ENCODE peak calls at places on chromosome 13, in ten cellular contexts. K, R, Z, X, J, Y, N, V, O and G are unnamed samples.

GRCh38 chr13:106755542-106755941 is 187.6 kb upstream of the ARGLU1 start:
- DNase-seq in O (no peak), Z (no peak), X (no peak), Y (no peak), V (no peak), N (no peak), R (no peak), K (no peak), J (no peak), G (no peak)

GRCh38 chr13:48493851-48494250 is 39.0 kb downstream of the RCBTB2 start:
- DNase-seq in X (no peak), O (no peak), V (no peak), N (peak), J (peak), Z (no peak), Y (no peak), R (no peak), K (peak), G (no peak)

GRCh38 chr13:42991892-42992584 is at the start of gene EPSTI1:
- DNase-seq in Z (peak), X (peak), J (peak), N (peak), Y (peak), O (no peak), R (no peak), K (peak), V (peak), G (peak)

GRCh38 chr13:102757006-102757405 is 16.6 kb downstream of the TEX30 start:
- DNase-seq in O (no peak), Y (no peak), V (no peak), R (no peak), K (no peak), X (no peak), N (no peak), Z (no peak), J (peak), G (no peak)

GRCh38 chr13:70623260-70623659 is 515.0 kb upstream of the KLHL1 start:
- DNase-seq in J (no peak), X (no peak), R (no peak), O (no peak), K (peak), N (peak), Y (peak), Z (peak), V (no peak), G (peak)

GRCh38 chr13:25300861-25301346 is 521 bp upstream of the NUP58 start:
- DNase-seq in R (no peak), X (peak), Z (no peak), J (no peak), Y (no peak), V (no peak), K (no peak), O (no peak), N (no peak), G (peak)

GRCh38 chr13:55538424-55538823 is 1602.3 kb upstream of the PRR20A start:
- DNase-seq in O (no peak), Y (no peak), N (no peak), X (no peak), K (no peak), R (no peak), J (no peak), V (no peak), Z (no peak), G (no peak)

GRCh38 chr13:62598708-62599107 is 1183.1 kb upstream of the PCDH20 start:
- DNase-seq in R (no peak), Y (no peak), J (no peak), O (no peak), N (no peak), V (no peak), Z (no peak), X (peak), K (no peak), G (peak)

GRCh38 chr13:90882551-90882950 is 464.9 kb upstream of the MIR17HG start:
- DNase-seq in R (no peak), K (no peak), Z (no peak), O (no peak), X (no peak), V (no peak), J (no peak), Y (no peak), N (no peak), G (no peak)

GRCh38 chr13:79385694-79386093 is 20.4 kb downstream of the RBM26 start:
- DNase-seq in O (no peak), Y (no peak), J (peak), V (no peak), R (no peak), Z (no peak), K (no peak), X (no peak), N (peak), G (no peak)

GRCh38 chr13:97749174-97749573 is 204.3 kb upstream of the IPO5 start:
- DNase-seq in Y (no peak), R (no peak), Z (peak), O (peak), J (peak), V (no peak), X (peak), K (no peak), N (peak), G (no peak)

GRCh38 chr13:48160879-48161278 is 66.0 kb upstream of the MED4 start:
- DNase-seq in V (no peak), Z (peak), Y (no peak), R (no peak), X (no peak), J (peak), K (no peak), O (no peak), N (peak), G (no peak)

GRCh38 chr13:66509176-66509575 is 721.0 kb downstream of the PCDH9 start:
- DNase-seq in X (no peak), N (no peak), Z (no peak), O (no peak), R (no peak), V (no peak), J (no peak), Y (no peak), K (no peak), G (no peak)

GRCh38 chr13:105147481-105147880 is 1388.0 kb downstream of the EFNB2 start:
- DNase-seq in X (no peak), R (no peak), J (no peak), V (no peak), N (no peak), O (no peak), Z (no peak), Y (no peak), K (peak), G (no peak)

GRCh38 chr13:90717451-90717936 is 630.0 kb upstream of the MIR17HG start:
- DNase-seq in O (peak), J (peak), V (no peak), Z (peak), K (peak), R (no peak), Y (peak), N (peak), X (peak), G (peak)

GRCh38 chr13:51767100-51767499 is 36.9 kb downstream of the DHRS12 start:
- DNase-seq in V (no peak), X (peak), K (no peak), R (no peak), N (peak), Z (no peak), J (no peak), Y (no peak), O (no peak), G (peak)

GRCh38 chr13:19592657-19593175 is 31.4 kb upstream of the TPTE2 start:
- DNase-seq in R (no peak), X (no peak), Z (no peak), N (no peak), O (no peak), K (no peak), V (no peak), Y (no peak), J (no peak), G (no peak)

GRCh38 chr13:97257800-97258799 is 36.0 kb downstream of the MBNL2 start:
- DNase-seq in V (no peak), O (peak), X (peak), Z (peak), N (peak), Y (peak), R (no peak), K (peak), J (peak), G (peak)

GRCh38 chr13:80048802-80049201 is 292.1 kb downstream of the SPRY2 start:
- DNase-seq in K (peak), Y (peak), J (peak), Z (peak), O (peak), X (peak), R (peak), V (peak), N (peak), G (peak)

GRCh38 chr13:35965226-35965927 is 165.8 kb downstream of the DCLK1 start:
- DNase-seq in R (no peak), J (no peak), K (peak), O (no peak), N (no peak), Z (no peak), Y (no peak), X (no peak), V (no peak), G (no peak)

GRCh38 chr13:40637644-40638043 is 28.8 kb downstream of the FOXO1 start:
- DNase-seq in R (no peak), Z (no peak), X (no peak), O (no peak), V (no peak), K (no peak), J (no peak), N (no peak), Y (peak), G (no peak)

GRCh38 chr13:49563513-49563912 is 21.8 kb downstream of the RCBTB1 start:
- DNase-seq in J (peak), X (no peak), V (no peak), Z (no peak), K (peak), Y (peak), N (no peak), O (no peak), R (no peak), G (no peak)

GRCh38 chr13:51223284-51224270 is 1.4 kb downstream of the FAM124A start:
- DNase-seq in X (peak), Z (no peak), Y (no peak), V (no peak), R (no peak), N (no peak), K (no peak), J (no peak), O (no peak), G (peak)

GRCh38 chr13:52933547-52934167 is 85.2 kb upstream of the PCDH8 start:
- DNase-seq in N (no peak), V (no peak), X (no peak), J (no peak), Z (no peak), Y (no peak), O (no peak), R (no peak), K (no peak), G (no peak)

GRCh38 chr13:61252213-61252612 is 163.4 kb downstream of the PCDH20 start:
- DNase-seq in Y (no peak), Z (no peak), K (no peak), V (no peak), O (no peak), J (no peak), R (no peak), X (no peak), N (no peak), G (no peak)

GRCh38 chr13:37747071-37747612 is 122.4 kb downstream of the TRPC4 start:
- DNase-seq in R (no peak), Y (peak), Z (peak), J (peak), N (peak), O (no peak), K (peak), X (no peak), V (no peak), G (no peak)

GRCh38 chr13:59319276-59319675 is 844.5 kb downstream of the DIAPH3 start:
- DNase-seq in V (no peak), Z (no peak), K (no peak), J (no peak), R (no peak), O (no peak), X (no peak), N (no peak), Y (no peak), G (no peak)

GRCh38 chr13:24995225-24995804 is 100.6 kb upstream of the PABPC3 start:
- DNase-seq in X (peak), V (peak), O (peak), R (no peak), Y (peak), N (peak), Z (peak), J (peak), K (peak), G (peak)

GRCh38 chr13:19769854-19770253 is 12.9 kb downstream of the PSPC1 start:
- DNase-seq in K (no peak), Y (no peak), N (peak), J (no peak), R (no peak), V (no peak), O (no peak), X (no peak), Z (no peak), G (no peak)

GRCh38 chr13:41708648-41709175 is 251.4 kb downstream of the RGCC start:
- DNase-seq in R (no peak), Y (no peak), N (no peak), X (peak), O (no peak), Z (no peak), V (no peak), K (no peak), J (no peak), G (no peak)

GRCh38 chr13:19984430-19985218 is 26.1 kb downstream of the ZMYM2 start:
- DNase-seq in V (no peak), K (peak), Y (peak), X (peak), J (peak), N (peak), Z (peak), O (peak), R (no peak), G (peak)

GRCh38 chr13:109665781-109666249 is 120.6 kb downstream of the IRS2 start:
- DNase-seq in Y (no peak), Z (peak), N (peak), O (no peak), K (no peak), X (no peak), V (no peak), R (no peak), J (no peak), G (no peak)

GRCh38 chr13:36880961-36881360 is 39.1 kb downstream of the SMAD9 start:
- DNase-seq in K (no peak), J (no peak), O (no peak), R (no peak), V (no peak), Z (no peak), X (no peak), Y (no peak), N (no peak), G (no peak)

GRCh38 chr13:77523834-77524728 is 11.4 kb upstream of the SCEL start:
- DNase-seq in Y (no peak), X (no peak), J (no peak), O (no peak), V (no peak), Z (no peak), N (peak), K (no peak), R (no peak), G (no peak)

GRCh38 chr13:99894835-99895427 is 76.6 kb downstream of the ZIC5 start:
- DNase-seq in O (no peak), R (no peak), V (no peak), J (no peak), Z (no peak), X (peak), K (peak), Y (no peak), N (no peak), G (peak)

GRCh38 chr13:99896712-99897440 is 74.7 kb downstream of the ZIC5 start:
- DNase-seq in K (no peak), O (no peak), Z (no peak), X (no peak), R (no peak), Y (no peak), J (no peak), V (no peak), N (no peak), G (no peak)

GRCh38 chr13:99895999-99896695 is 75.4 kb downstream of the ZIC5 start:
- DNase-seq in R (no peak), K (no peak), N (no peak), O (no peak), V (no peak), X (peak), J (no peak), Y (no peak), Z (no peak), G (peak)

GRCh38 chr13:99894105-99894504 is 77.5 kb downstream of the ZIC5 start:
- DNase-seq in Y (no peak), R (no peak), K (no peak), O (no peak), N (no peak), V (no peak), J (no peak), X (no peak), Z (no peak), G (no peak)

DNA sequence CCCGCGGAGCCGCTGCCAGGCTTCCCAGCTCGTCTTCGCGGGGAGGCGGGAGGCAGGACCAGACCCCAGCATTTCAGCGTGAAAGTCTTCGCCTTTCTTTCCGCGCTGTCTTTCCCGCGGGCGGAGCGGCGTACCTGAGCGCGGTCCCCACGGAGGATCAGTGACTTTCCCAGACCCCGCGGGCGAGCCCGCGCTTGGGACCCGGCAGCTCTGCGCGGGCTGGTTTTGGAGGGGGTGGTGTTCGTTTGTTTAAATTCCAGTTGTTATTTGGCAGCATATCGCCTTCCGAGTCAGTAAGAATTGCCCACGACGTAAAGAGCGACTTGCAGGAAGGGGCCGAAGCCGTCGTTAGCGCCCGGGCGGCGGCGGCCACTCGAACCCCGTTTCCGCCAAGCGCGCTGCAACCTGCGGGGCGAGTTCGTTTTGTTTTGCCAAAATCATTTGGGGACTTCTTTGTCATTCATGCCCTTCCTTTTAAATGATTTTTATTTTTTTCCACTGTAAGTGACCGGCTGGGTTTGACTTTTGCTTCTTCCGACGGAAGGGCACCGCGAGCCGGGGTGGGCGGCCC is 76.1 kb downstream of the ZIC5 start:
- DNase-seq in V (no peak), Y (no peak), J (no peak), N (no peak), K (peak), X (peak), R (no peak), O (no peak), Z (no peak), G (peak)
- TF ChIP-seq EZH2 in V (no peak), Y (peak), J (peak), N (no peak), K (peak), X (peak), R (peak), O (no peak), Z (peak), G (peak)

GRCh38 chr13:46994492-46994891 is 97.6 kb upstream of the HTR2A start:
- DNase-seq in X (no peak), V (no peak), N (peak), Y (no peak), R (no peak), K (no peak), O (no peak), Z (no peak), J (no peak), G (no peak)

GRCh38 chr13:46996316-46996715 is 99.5 kb upstream of the HTR2A start:
- DNase-seq in X (no peak), O (no peak), Y (no peak), N (no peak), K (no peak), R (no peak), V (no peak), Z (no peak), J (no peak), G (no peak)

GRCh38 chr13:47000166-47000565 is 103.3 kb upstream of the HTR2A start:
- DNase-seq in R (no peak), J (peak), Z (peak), Y (no peak), O (no peak), K (peak), V (no peak), N (peak), X (no peak), G (no peak)

GRCh38 chr13:46992383-46992952 is 95.6 kb upstream of the HTR2A start:
- DNase-seq in N (peak), J (peak), Y (no peak), O (peak), X (peak), K (no peak), V (no peak), Z (no peak), R (no peak), G (peak)

DNA sequence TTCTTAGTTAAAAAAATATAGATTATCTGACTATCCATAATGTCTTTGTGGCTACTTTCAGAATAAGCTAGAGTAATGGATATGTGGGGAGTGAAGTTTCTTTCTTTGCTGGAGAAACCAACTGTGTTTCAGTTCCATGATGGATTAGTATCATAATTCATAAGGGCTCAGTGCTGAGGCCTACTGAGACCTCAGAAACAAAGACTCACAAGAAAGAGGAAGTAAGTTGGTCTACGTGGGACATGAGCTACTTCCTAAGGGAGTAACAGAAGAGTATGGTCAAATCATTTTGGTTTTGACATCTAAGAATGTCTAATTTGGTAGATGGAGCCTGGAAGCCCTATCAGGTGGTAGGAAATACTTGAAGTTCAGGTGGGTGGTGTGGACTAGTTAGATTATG is 99.0 kb upstream of the HTR2A start:
- DNase-seq in X (no peak), Y (no peak), V (no peak), N (no peak), Z (no peak), R (no peak), O (no peak), J (no peak), K (no peak), G (no peak)
- TF ChIP-seq EZH2 in X (no peak), Y (no peak), V (no peak), N (no peak), Z (no peak), R (no peak), O (no peak), J (no peak), K (no peak), G (no peak)

GRCh38 chr13:27851481-27851880 is 59.2 kb downstream of the GSX1 start:
- DNase-seq in K (no peak), N (no peak), V (no peak), X (no peak), Z (no peak), R (no peak), Y (no peak), J (no peak), O (no peak), G (no peak)

GRCh38 chr13:27854606-27855005 is 62.3 kb downstream of the GSX1 start:
- DNase-seq in N (no peak), K (no peak), X (no peak), V (no peak), J (no peak), Z (no peak), Y (no peak), O (no peak), R (no peak), G (no peak)

GRCh38 chr13:27852491-27852890 is 60.2 kb downstream of the GSX1 start:
- DNase-seq in K (no peak), N (no peak), R (no peak), V (no peak), X (no peak), Z (no peak), Y (no peak), J (no peak), O (no peak), G (no peak)

GRCh38 chr13:27853871-27854270 is 61.6 kb downstream of the GSX1 start:
- DNase-seq in K (no peak), V (no peak), J (no peak), Z (no peak), X (no peak), N (no peak), Y (no peak), O (no peak), R (no peak), G (no peak)

GRCh38 chr13:27853345-27853744 is 61.1 kb downstream of the GSX1 start:
- DNase-seq in V (no peak), Y (no peak), X (no peak), Z (no peak), O (no peak), R (no peak), J (no peak), K (no peak), N (no peak), G (no peak)
- TF ChIP-seq EZH2 in V (no peak), Y (no peak), X (no peak), Z (no peak), O (no peak), R (no peak), J (no peak), K (no peak), N (no peak), G (no peak)

GRCh38 chr13:114046447-114046846 is 72.6 kb upstream of the C13orf46 start:
- DNase-seq in K (no peak), X (no peak), N (no peak), J (no peak), Y (no peak), R (no peak), V (no peak), Z (no peak), O (no peak), G (no peak)
- TF ChIP-seq EZH2 in K (no peak), X (no peak), N (no peak), J (no peak), Y (no peak), R (no peak), V (no peak), Z (no peak), O (no peak), G (no peak)

DNA sequence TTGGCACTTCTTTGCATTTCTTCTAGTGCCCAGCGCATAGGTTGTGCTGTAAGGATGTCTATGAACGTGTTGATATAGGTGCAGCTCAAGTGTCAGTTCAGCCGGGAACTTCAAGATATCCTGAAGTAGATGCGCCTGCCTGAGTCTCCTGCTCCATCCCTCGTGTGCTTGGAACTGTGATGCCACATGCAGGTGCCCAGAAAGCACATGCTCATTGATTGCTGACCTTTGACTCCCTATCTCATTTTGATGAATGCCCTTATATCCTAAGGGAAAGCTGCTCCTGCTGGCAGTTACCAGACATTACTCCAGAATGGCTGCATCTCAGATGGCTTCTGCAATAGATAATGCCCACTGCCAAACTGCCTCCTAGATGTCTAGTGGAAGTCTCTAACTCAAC is 40.9 kb downstream of the CBY2 start:
- DNase-seq in N (no peak), X (no peak), V (no peak), O (no peak), R (no peak), K (no peak), Z (no peak), J (no peak), Y (no peak), G (no peak)
- TF ChIP-seq EZH2 in N (no peak), X (no peak), V (no peak), O (no peak), R (no peak), K (no peak), Z (no peak), J (no peak), Y (no peak), G (no peak)